ENCODE peak calls at places on chromosomes 11 and 22, in five cellular contexts. V is AG10803, G is fibroblast of villous mesenchyme, L is left lung, D is stomach. P is an unnamed sample.

GRCh38 chr11:46914363-46914762 is 4.0 kb downstream of the LRP4 start:
- DNase-seq in V (peak; percentile 75), G (no peak), L (no peak), D (no peak), P (no peak)

GRCh38 chr11:2572491-2573239 is 127.1 kb downstream of the KCNQ1OT1 start:
- DNase-seq in V (no peak), G (no peak), L (no peak), D (no peak), P (no peak)

GRCh38 chr11:36041988-36042606 is 98.2 kb downstream of the LDLRAD3 start:
- DNase-seq in V (peak; percentile 22), G (peak; percentile 44), L (no peak), D (no peak), P (peak; percentile 44)

GRCh38 chr11:95016133-95016532 is 8.9 kb upstream of the KDM4E start:
- DNase-seq in V (no peak), G (no peak), L (no peak), D (no peak), P (no peak)

GRCh38 chr11:1563697-1564534 is 8.2 kb downstream of the DUSP8 start:
- DNase-seq in V (no peak), G (no peak), L (no peak), D (no peak), P (no peak)

GRCh38 chr11:128632151-128632791 is 44.9 kb upstream of the ETS1 start:
- DNase-seq in V (peak; percentile 68), G (peak; percentile 64), L (no peak), D (no peak), P (peak; percentile 81)

GRCh38 chr11:128506999-128507591 is 80.3 kb downstream of the ETS1 start:
- DNase-seq in V (peak; percentile 98), G (peak; percentile 98), L (peak; percentile 74), D (peak; percentile 81), P (peak; percentile 93)

GRCh38 chr11:76200006-76200940 is 6.0 kb downstream of the WNT11 start:
- DNase-seq in V (no peak), G (no peak), L (no peak), D (no peak), P (no peak)

GRCh38 chr22:38397189-38398097 is 57.6 kb downstream of the KCNJ4 start:
- DNase-seq in V (peak; percentile 36), G (peak; percentile 11), L (peak; percentile 61), D (no peak), P (peak; percentile 44)

GRCh38 chr11:128726464-128727139 is 32.7 kb downstream of the FLI1 start:
- DNase-seq in V (no peak), G (no peak), L (peak; percentile 74), D (no peak), P (no peak)

GRCh38 chr22:45102896-45103420 is 60.8 kb upstream of the NUP50 start:
- DNase-seq in V (no peak), G (no peak), L (no peak), D (no peak), P (no peak)

GRCh38 chr11:4076774-4077173 is 17.8 kb upstream of the RRM1 start:
- DNase-seq in V (no peak), G (no peak), L (no peak), D (no peak), P (no peak)

GRCh38 chr22:17807571-17808410 is 33.5 kb upstream of the BID start:
- DNase-seq in V (peak; percentile 70), G (peak; percentile 70), L (peak; percentile 56), D (peak; percentile 32), P (no peak)

GRCh38 chr22:32850591-32851517 is 49.3 kb downstream of the TIMP3 start:
- DNase-seq in V (peak; percentile 72), G (peak; percentile 76), L (no peak), D (peak; percentile 43), P (peak; percentile 66)

GRCh38 chr11:68891356-68891948 is 12.2 kb downstream of the MRPL21 start:
- DNase-seq in V (no peak), G (no peak), L (no peak), D (no peak), P (no peak)

GRCh38 chr11:3000032-3000961 is 8.2 kb upstream of the NAP1L4 start:
- DNase-seq in V (no peak), G (peak; percentile 25), L (peak; percentile 59), D (peak; percentile 95), P (peak; percentile 65)

GRCh38 chr11:19116315-19116970 is 525 bp upstream of the ZDHHC13 start:
- DNase-seq in V (no peak), G (no peak), L (no peak), D (no peak), P (no peak)

GRCh38 chr22:33544707-33545106 is 375.6 kb downstream of the LARGE1 start:
- DNase-seq in V (peak; percentile 45), G (peak; percentile 28), L (no peak), D (no peak), P (peak; percentile 14)

GRCh38 chr11:96311120-96311568 is 31.9 kb downstream of the MAML2 start:
- DNase-seq in V (peak; percentile 83), G (peak; percentile 54), L (no peak), D (no peak), P (peak; percentile 81)

GRCh38 chr22:37373451-37373850 is 53.8 kb downstream of the ELFN2 start:
- DNase-seq in V (no peak), G (no peak), L (no peak), D (no peak), P (no peak)

GRCh38 chr22:36510966-36511881 is 4.4 kb upstream of the FOXRED2 start:
- DNase-seq in V (peak; percentile 48), G (peak; percentile 57), L (no peak), D (no peak), P (peak; percentile 65)

GRCh38 chr11:112613051-112613972 is 347.9 kb upstream of the NCAM1 start:
- DNase-seq in V (peak; percentile 58), G (peak; percentile 4), L (no peak), D (no peak), P (peak; percentile 72)

GRCh38 chr11:69241844-69242582 is 51.9 kb upstream of the MYEOV start:
- DNase-seq in V (no peak), G (peak; percentile 20), L (no peak), D (no peak), P (no peak)

GRCh38 chr11:77002776-77003175 is 31.4 kb upstream of the B3GNT6 start:
- DNase-seq in V (no peak), G (no peak), L (no peak), D (no peak), P (no peak)

GRCh38 chr22:41343717-41344116 is 38.0 kb upstream of the TEF start:
- DNase-seq in V (no peak), G (no peak), L (no peak), D (no peak), P (no peak)

GRCh38 chr11:127733552-127733951 is 733.0 kb upstream of the KIRREL3 start:
- DNase-seq in V (no peak), G (no peak), L (no peak), D (no peak), P (no peak)

GRCh38 chr22:44399906-44400762 is 87.4 kb upstream of the SHISAL1 start:
- DNase-seq in V (no peak), G (no peak), L (peak; percentile 26), D (peak; percentile 17), P (no peak)

GRCh38 chr11:3735827-3736226 is 61.5 kb downstream of the NUP98 start:
- DNase-seq in V (peak; percentile 23), G (peak; percentile 5), L (no peak), D (no peak), P (peak; percentile 13)

DNA sequence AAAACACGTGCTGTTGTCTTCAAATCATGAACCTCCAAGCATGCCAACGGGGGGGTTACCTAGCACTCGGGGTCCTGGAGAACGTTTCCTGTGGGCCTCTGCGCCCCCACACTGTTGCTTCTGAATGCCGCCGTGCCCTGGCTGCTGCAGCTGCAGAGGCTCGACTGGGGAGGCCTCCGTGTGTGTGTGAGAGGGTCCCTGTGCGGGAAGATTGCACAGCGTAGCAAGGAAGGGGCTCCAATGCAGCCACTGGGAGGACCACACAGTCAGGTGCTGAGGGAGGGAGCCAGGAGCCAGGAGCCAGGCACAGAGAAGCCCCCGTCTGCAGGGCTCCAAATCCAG is 1322.3 kb downstream of the TBC1D22A start:
- DNase-seq in V (no peak), G (no peak), L (no peak), D (no peak), P (no peak)
- H3K4me3 ChIP-seq in V (no peak overlapping the region), G (no peak overlapping the region), L (no peak overlapping the region), D (no peak overlapping the region), P (no peak overlapping the region)

DNA sequence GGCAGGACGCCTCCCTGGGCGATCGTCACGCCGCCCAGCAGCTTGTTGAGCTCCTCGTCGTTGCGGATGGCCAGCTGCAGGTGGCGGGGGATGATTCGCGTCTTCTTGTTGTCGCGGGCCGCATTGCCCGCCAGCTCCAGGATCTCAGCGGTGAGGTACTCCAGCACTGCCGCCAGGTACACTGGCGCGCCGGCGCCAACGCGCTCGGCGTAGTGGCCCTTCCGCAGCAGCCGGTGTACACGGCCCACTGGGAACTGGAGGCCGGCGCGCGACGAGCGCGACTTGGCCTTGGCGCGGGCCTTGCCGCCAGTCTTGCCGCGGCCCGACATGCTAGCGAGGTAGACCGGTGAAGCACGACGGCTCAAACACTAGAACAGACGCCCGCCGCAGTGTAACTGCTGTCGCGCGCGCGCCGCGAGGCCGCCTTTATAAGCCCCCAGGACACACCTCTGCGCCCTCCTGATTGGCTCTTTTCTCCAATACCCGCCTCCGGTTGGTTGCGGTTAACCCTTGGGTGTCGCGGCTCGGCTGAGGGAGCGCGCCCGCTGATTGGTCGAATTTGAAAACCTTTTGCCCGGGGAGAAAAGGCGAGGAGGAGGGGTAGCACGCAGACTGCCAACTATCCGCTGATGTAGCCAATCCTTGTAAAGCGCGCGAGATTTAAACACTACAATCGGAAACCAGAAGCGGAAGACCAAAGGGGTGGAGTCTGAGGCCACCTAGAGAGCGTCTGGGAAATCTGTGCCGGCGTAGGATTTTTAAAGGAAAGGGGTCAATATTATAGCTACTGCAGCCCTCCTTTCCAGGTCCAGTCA is 6.4 kb downstream of the DPAGT1 start:
- DNase-seq in V (peak; percentile 100), G (peak; percentile 100), L (peak; percentile 99), D (peak; percentile 99), P (peak; percentile 100)
- TF ChIP-seq CTCF in V (no peak), G (no peak), L (peak; percentile 2), D (no peak), P (no peak)

GRCh38 chr11:74018331-74019005 is 9.6 kb upstream of the UCP3 start:
- DNase-seq in V (peak; percentile 89), G (peak; percentile 97), L (peak; percentile 94), D (peak; percentile 97), P (peak; percentile 91)
- H3K4me3 ChIP-seq in V (no peak overlapping the region), G (no peak overlapping the region), L (no peak overlapping the region), D (no peak overlapping the region), P (no peak overlapping the region)

DNA sequence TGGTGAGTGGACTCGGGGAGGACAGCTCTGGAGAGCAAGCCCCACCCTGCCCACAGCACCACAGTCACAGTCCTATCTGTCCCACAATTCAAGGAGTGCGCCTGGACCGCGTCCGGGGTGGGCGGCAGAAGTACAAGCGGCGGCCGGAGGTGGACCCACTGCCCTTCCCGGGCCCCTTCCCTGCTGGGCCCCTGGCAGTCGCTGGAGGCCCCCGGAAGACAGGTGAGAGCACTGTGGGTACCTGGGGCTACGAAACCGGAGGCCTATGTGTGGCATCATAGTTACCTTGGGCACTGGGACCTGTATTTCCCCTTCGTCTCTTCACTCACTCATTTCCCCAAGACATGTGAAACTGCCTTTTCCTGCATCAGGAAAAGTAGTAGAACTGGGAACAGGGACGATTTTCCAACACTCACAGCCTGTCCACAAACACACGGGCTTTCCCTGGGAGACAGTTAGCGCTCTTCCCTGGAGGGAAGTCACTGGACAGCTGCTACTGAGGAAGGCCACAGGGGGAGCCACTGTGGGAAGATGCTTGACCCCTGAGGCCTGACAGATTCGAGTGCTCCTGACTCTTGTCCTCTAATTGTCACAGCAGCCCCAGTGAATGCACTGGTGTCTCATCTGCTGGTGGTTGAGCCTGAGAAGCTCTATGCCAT is 3.1 kb downstream of the TRMT112 start:
- DNase-seq in V (no peak), G (no peak), L (no peak), D (no peak), P (no peak)
- TF ChIP-seq CTCF in V (peak; percentile 27), G (peak; percentile 38), L (no peak), D (no peak), P (no peak)

P was measured in fibroblast of pulmonary artery.